ENCODE peak calls at places on chromosome 1, in five cellular contexts. One of them, this sample, is unnamed.

GRCh38 chr1:150272379-150272840 is at the start of gene C1orf54:
- DNase-seq in H1: no peak
- DNase-seq in HepG2: no peak
- DNase-seq in NT2/D1: peak
- DNase-seq in GM12878: no peak
- DNase-seq in this sample: peak

GRCh38 chr1:204836856-204837255 is 33.8 kb upstream of the NFASC start:
- DNase-seq in H1: no peak
- DNase-seq in HepG2: no peak
- DNase-seq in NT2/D1: no peak
- DNase-seq in GM12878: no peak
- DNase-seq in this sample: no peak

GRCh38 chr1:184143449-184143848 is 91.9 kb downstream of the TSEN15 start:
- DNase-seq in H1: no peak
- DNase-seq in HepG2: no peak
- DNase-seq in NT2/D1: no peak
- DNase-seq in GM12878: no peak
- DNase-seq in this sample: peak

GRCh38 chr1:201268604-201269151 is 14.6 kb upstream of the PKP1 start:
- DNase-seq in H1: no peak
- DNase-seq in HepG2: no peak
- DNase-seq in NT2/D1: no peak
- DNase-seq in GM12878: no peak
- DNase-seq in this sample: no peak

GRCh38 chr1:153795934-153796785 is 21.0 kb downstream of the SLC27A3 start:
- DNase-seq in H1: no peak
- DNase-seq in HepG2: no peak
- DNase-seq in NT2/D1: no peak
- DNase-seq in GM12878: no peak
- DNase-seq in this sample: no peak

GRCh38 chr1:12229835-12230548 is at the start of gene VPS13D:
- DNase-seq in H1: peak
- DNase-seq in HepG2: peak
- DNase-seq in NT2/D1: peak
- DNase-seq in GM12878: peak
- DNase-seq in this sample: peak

GRCh38 chr1:33374336-33375105 is 53.6 kb upstream of the A3GALT2 start:
- DNase-seq in H1: no peak
- DNase-seq in HepG2: no peak
- DNase-seq in NT2/D1: no peak
- DNase-seq in GM12878: no peak
- DNase-seq in this sample: no peak

GRCh38 chr1:103859721-103860120 is 110.0 kb downstream of the AMY1C start:
- DNase-seq in H1: no peak
- DNase-seq in HepG2: no peak
- DNase-seq in NT2/D1: no peak
- DNase-seq in GM12878: no peak
- DNase-seq in this sample: no peak

GRCh38 chr1:221796700-221797099 is 54.8 kb upstream of the DUSP10 start:
- DNase-seq in H1: no peak
- DNase-seq in HepG2: no peak
- DNase-seq in NT2/D1: no peak
- DNase-seq in GM12878: no peak
- DNase-seq in this sample: no peak

GRCh38 chr1:76247261-76247852 is 172.8 kb downstream of the ST6GALNAC3 start:
- DNase-seq in H1: no peak
- DNase-seq in HepG2: no peak
- DNase-seq in NT2/D1: peak
- DNase-seq in GM12878: no peak
- DNase-seq in this sample: no peak

GRCh38 chr1:102897537-102897936 is 210.8 kb downstream of the COL11A1 start:
- DNase-seq in H1: no peak
- DNase-seq in HepG2: no peak
- DNase-seq in NT2/D1: no peak
- DNase-seq in GM12878: no peak
- DNase-seq in this sample: no peak

GRCh38 chr1:185156854-185157598 is at the start of the genes SWT1 and TRMT1L:
- DNase-seq in H1: peak
- DNase-seq in HepG2: peak
- DNase-seq in NT2/D1: peak
- DNase-seq in GM12878: peak
- DNase-seq in this sample: peak

GRCh38 chr1:37485902-37486679 is 11.7 kb downstream of the ZC3H12A start:
- DNase-seq in H1: no peak
- DNase-seq in HepG2: no peak
- DNase-seq in NT2/D1: no peak
- DNase-seq in GM12878: no peak
- DNase-seq in this sample: no peak

GRCh38 chr1:68168545-68169065 is 63.7 kb downstream of the WLS start:
- DNase-seq in H1: no peak
- DNase-seq in HepG2: no peak
- DNase-seq in NT2/D1: no peak
- DNase-seq in GM12878: no peak
- DNase-seq in this sample: no peak
- TF ChIP-seq SUZ12 in H1: no peak
- TF ChIP-seq SUZ12 in HepG2: no peak
- TF ChIP-seq SUZ12 in NT2/D1: no peak
- TF ChIP-seq SUZ12 in GM12878: no peak
- TF ChIP-seq SUZ12 in this sample: no peak

GRCh38 chr1:203663294-203663693 is 36.7 kb downstream of the ATP2B4 start:
- DNase-seq in H1: no peak
- DNase-seq in HepG2: no peak
- DNase-seq in NT2/D1: no peak
- DNase-seq in GM12878: no peak
- DNase-seq in this sample: no peak
- TF ChIP-seq SUZ12 in H1: no peak
- TF ChIP-seq SUZ12 in HepG2: no peak
- TF ChIP-seq SUZ12 in NT2/D1: no peak
- TF ChIP-seq SUZ12 in GM12878: no peak
- TF ChIP-seq SUZ12 in this sample: no peak

GRCh38 chr1:54497338-54497737 is 50.7 kb upstream of the ACOT11 start:
- DNase-seq in H1: no peak
- DNase-seq in HepG2: no peak
- DNase-seq in NT2/D1: no peak
- DNase-seq in GM12878: no peak
- DNase-seq in this sample: no peak

GRCh38 chr1:54490361-54491248 is 57.4 kb upstream of the ACOT11 start:
- DNase-seq in H1: peak
- DNase-seq in HepG2: no peak
- DNase-seq in NT2/D1: peak
- DNase-seq in GM12878: no peak
- DNase-seq in this sample: no peak

GRCh38 chr1:54495954-54496353 is 52.1 kb upstream of the ACOT11 start:
- DNase-seq in H1: no peak
- DNase-seq in HepG2: no peak
- DNase-seq in NT2/D1: no peak
- DNase-seq in GM12878: no peak
- DNase-seq in this sample: no peak

GRCh38 chr1:54489627-54490240 is 58.3 kb upstream of the ACOT11 start:
- DNase-seq in H1: no peak
- DNase-seq in HepG2: no peak
- DNase-seq in NT2/D1: no peak
- DNase-seq in GM12878: no peak
- DNase-seq in this sample: no peak

GRCh38 chr1:54493608-54494007 is 54.4 kb upstream of the ACOT11 start:
- DNase-seq in H1: no peak
- DNase-seq in HepG2: no peak
- DNase-seq in NT2/D1: no peak
- DNase-seq in GM12878: no peak
- DNase-seq in this sample: no peak
- TF ChIP-seq SUZ12 in H1: no peak
- TF ChIP-seq SUZ12 in HepG2: no peak
- TF ChIP-seq SUZ12 in NT2/D1: no peak
- TF ChIP-seq SUZ12 in GM12878: no peak
- TF ChIP-seq SUZ12 in this sample: no peak

GRCh38 chr1:56820755-56821461 is 1.7 kb upstream of the FYB2 start:
- DNase-seq in H1: peak
- DNase-seq in HepG2: peak
- DNase-seq in NT2/D1: peak
- DNase-seq in GM12878: no peak
- DNase-seq in this sample: peak
- TF ChIP-seq SUZ12 in H1: no peak
- TF ChIP-seq SUZ12 in HepG2: no peak
- TF ChIP-seq SUZ12 in NT2/D1: no peak
- TF ChIP-seq SUZ12 in GM12878: no peak
- TF ChIP-seq SUZ12 in this sample: no peak

GRCh38 chr1:208269338-208269666 is 25.1 kb upstream of the PLXNA2 start:
- DNase-seq in H1: no peak
- DNase-seq in HepG2: no peak
- DNase-seq in NT2/D1: no peak
- DNase-seq in GM12878: no peak
- DNase-seq in this sample: no peak

GRCh38 chr1:208265127-208265469 is 20.9 kb upstream of the PLXNA2 start:
- DNase-seq in H1: no peak
- DNase-seq in HepG2: no peak
- DNase-seq in NT2/D1: no peak
- DNase-seq in GM12878: no peak
- DNase-seq in this sample: no peak

GRCh38 chr1:208265525-208265924 is 21.3 kb upstream of the PLXNA2 start:
- DNase-seq in H1: no peak
- DNase-seq in HepG2: no peak
- DNase-seq in NT2/D1: no peak
- DNase-seq in GM12878: no peak
- DNase-seq in this sample: no peak

GRCh38 chr1:208268541-208269337 is 24.6 kb upstream of the PLXNA2 start:
- DNase-seq in H1: no peak
- DNase-seq in HepG2: no peak
- DNase-seq in NT2/D1: no peak
- DNase-seq in GM12878: no peak
- DNase-seq in this sample: no peak

GRCh38 chr1:208267896-208268295 is 23.7 kb upstream of the PLXNA2 start:
- DNase-seq in H1: no peak
- DNase-seq in HepG2: no peak
- DNase-seq in NT2/D1: no peak
- DNase-seq in GM12878: no peak
- DNase-seq in this sample: no peak
- TF ChIP-seq SUZ12 in H1: no peak
- TF ChIP-seq SUZ12 in HepG2: no peak
- TF ChIP-seq SUZ12 in NT2/D1: no peak
- TF ChIP-seq SUZ12 in GM12878: no peak
- TF ChIP-seq SUZ12 in this sample: no peak

GRCh38 chr1:47760248-47760629 is 236.9 kb downstream of the TRABD2B start:
- DNase-seq in H1: no peak
- DNase-seq in HepG2: no peak
- DNase-seq in NT2/D1: no peak
- DNase-seq in GM12878: no peak
- DNase-seq in this sample: no peak
- TF ChIP-seq SUZ12 in H1: no peak
- TF ChIP-seq SUZ12 in HepG2: no peak
- TF ChIP-seq SUZ12 in NT2/D1: no peak
- TF ChIP-seq SUZ12 in GM12878: no peak
- TF ChIP-seq SUZ12 in this sample: no peak

GRCh38 chr1:15810073-15810472 is 2.6 kb upstream of the UQCRHL start:
- DNase-seq in H1: no peak
- DNase-seq in HepG2: no peak
- DNase-seq in NT2/D1: no peak
- DNase-seq in GM12878: no peak
- DNase-seq in this sample: no peak
- TF ChIP-seq SUZ12 in H1: no peak
- TF ChIP-seq SUZ12 in HepG2: no peak
- TF ChIP-seq SUZ12 in NT2/D1: no peak
- TF ChIP-seq SUZ12 in GM12878: no peak
- TF ChIP-seq SUZ12 in this sample: no peak

GRCh38 chr1:6435129-6435528 is 10.6 kb downstream of the ESPN start:
- DNase-seq in H1: no peak
- DNase-seq in HepG2: no peak
- DNase-seq in NT2/D1: no peak
- DNase-seq in GM12878: no peak
- DNase-seq in this sample: no peak

GRCh38 chr1:6440198-6441126 is 15.9 kb downstream of the ESPN start:
- DNase-seq in H1: no peak
- DNase-seq in HepG2: peak
- DNase-seq in NT2/D1: no peak
- DNase-seq in GM12878: no peak
- DNase-seq in this sample: peak

GRCh38 chr1:6435547-6435946 is 11.0 kb downstream of the ESPN start:
- DNase-seq in H1: no peak
- DNase-seq in HepG2: no peak
- DNase-seq in NT2/D1: no peak
- DNase-seq in GM12878: no peak
- DNase-seq in this sample: no peak

GRCh38 chr1:6441586-6441985 is 17.0 kb downstream of the ESPN start:
- DNase-seq in H1: no peak
- DNase-seq in HepG2: no peak
- DNase-seq in NT2/D1: no peak
- DNase-seq in GM12878: no peak
- DNase-seq in this sample: no peak

DNA sequence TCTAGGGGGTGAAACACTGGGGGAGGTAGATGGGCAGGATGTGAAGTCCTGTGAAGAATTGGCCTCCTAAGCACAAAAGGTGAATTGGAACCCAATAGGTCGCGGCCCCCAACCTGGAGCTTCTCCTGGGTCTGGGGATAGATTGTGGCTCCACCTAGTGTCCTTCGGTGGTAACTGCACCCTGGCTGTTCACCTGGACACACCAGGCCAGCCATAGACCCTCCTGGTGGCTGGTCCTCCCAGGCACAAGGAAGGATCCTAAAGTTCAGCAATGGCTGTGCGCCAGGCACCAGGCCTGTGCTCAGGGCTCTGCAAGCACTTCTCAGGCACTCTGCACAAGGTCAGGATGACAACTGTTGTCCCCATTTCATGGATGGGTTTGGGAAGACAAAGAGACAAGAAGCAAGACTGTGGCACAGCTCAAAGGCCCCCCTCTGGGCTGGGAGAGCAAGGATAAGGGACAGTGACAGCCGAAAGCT is 13.5 kb downstream of the ESPN start:
- DNase-seq in H1: peak
- DNase-seq in HepG2: peak
- DNase-seq in NT2/D1: peak
- DNase-seq in GM12878: peak
- DNase-seq in this sample: peak
- TF ChIP-seq SUZ12 in H1: no peak
- TF ChIP-seq SUZ12 in HepG2: no peak
- TF ChIP-seq SUZ12 in NT2/D1: no peak
- TF ChIP-seq SUZ12 in GM12878: no peak
- TF ChIP-seq SUZ12 in this sample: no peak